ENCODE peak calls at places on chromosomes 12 and 14, in seven cellular contexts. One of them, this sample, is unnamed.

GRCh38 chr14:67358914-67359313 is 690 bp downstream of the ATP6V1D start:
- DNase-seq in retina: no peak
- DNase-seq in T-helper 9 cell: no peak
- DNase-seq in activated CD4-positive, alpha-beta T cell treated with anti-CD3 and anti-CD28 coated beads, Interleukin-2, amount 50 U/mL, for 24 hours: no peak
- DNase-seq in activated CD8-positive, alpha-beta memory T cell treated with anti-CD3 and anti-CD28 coated beads, Interleukin-2, amount 50 U/mL, for 48 hours: no peak
- DNase-seq in HTR-8/SVneo: peak
- DNase-seq in NCI-H146: peak
- DNase-seq in this sample: no peak

GRCh38 chr12:128810182-128811127 is 13.3 kb downstream of the SLC15A4 start:
- DNase-seq in retina: no peak
- DNase-seq in T-helper 9 cell: no peak
- DNase-seq in activated CD4-positive, alpha-beta T cell treated with anti-CD3 and anti-CD28 coated beads, Interleukin-2, amount 50 U/mL, for 24 hours: no peak
- DNase-seq in activated CD8-positive, alpha-beta memory T cell treated with anti-CD3 and anti-CD28 coated beads, Interleukin-2, amount 50 U/mL, for 48 hours: no peak
- DNase-seq in HTR-8/SVneo: no peak
- DNase-seq in NCI-H146: no peak
- DNase-seq in this sample: no peak

GRCh38 chr12:11729008-11729407 is 79.5 kb downstream of the ETV6 start:
- DNase-seq in retina: no peak
- DNase-seq in T-helper 9 cell: no peak
- DNase-seq in activated CD4-positive, alpha-beta T cell treated with anti-CD3 and anti-CD28 coated beads, Interleukin-2, amount 50 U/mL, for 24 hours: no peak
- DNase-seq in activated CD8-positive, alpha-beta memory T cell treated with anti-CD3 and anti-CD28 coated beads, Interleukin-2, amount 50 U/mL, for 48 hours: no peak
- DNase-seq in HTR-8/SVneo: no peak
- DNase-seq in NCI-H146: peak
- DNase-seq in this sample: no peak

GRCh38 chr12:7915911-7916403 is 20.0 kb downstream of the SLC2A3 start:
- DNase-seq in retina: peak
- DNase-seq in T-helper 9 cell: no peak
- DNase-seq in activated CD4-positive, alpha-beta T cell treated with anti-CD3 and anti-CD28 coated beads, Interleukin-2, amount 50 U/mL, for 24 hours: no peak
- DNase-seq in activated CD8-positive, alpha-beta memory T cell treated with anti-CD3 and anti-CD28 coated beads, Interleukin-2, amount 50 U/mL, for 48 hours: peak
- DNase-seq in HTR-8/SVneo: no peak
- DNase-seq in NCI-H146: no peak
- DNase-seq in this sample: no peak

GRCh38 chr12:104025771-104026170 is 24.2 kb downstream of the GLT8D2 start:
- DNase-seq in retina: no peak
- DNase-seq in T-helper 9 cell: no peak
- DNase-seq in activated CD4-positive, alpha-beta T cell treated with anti-CD3 and anti-CD28 coated beads, Interleukin-2, amount 50 U/mL, for 24 hours: no peak
- DNase-seq in activated CD8-positive, alpha-beta memory T cell treated with anti-CD3 and anti-CD28 coated beads, Interleukin-2, amount 50 U/mL, for 48 hours: no peak
- DNase-seq in HTR-8/SVneo: no peak
- DNase-seq in NCI-H146: no peak
- DNase-seq in this sample: no peak

GRCh38 chr14:51185180-51185579 is 54.9 kb upstream of the TMX1 start:
- DNase-seq in retina: no peak
- DNase-seq in T-helper 9 cell: no peak
- DNase-seq in activated CD4-positive, alpha-beta T cell treated with anti-CD3 and anti-CD28 coated beads, Interleukin-2, amount 50 U/mL, for 24 hours: no peak
- DNase-seq in activated CD8-positive, alpha-beta memory T cell treated with anti-CD3 and anti-CD28 coated beads, Interleukin-2, amount 50 U/mL, for 48 hours: no peak
- DNase-seq in HTR-8/SVneo: no peak
- DNase-seq in NCI-H146: no peak
- DNase-seq in this sample: no peak

GRCh38 chr12:95672166-95672565 is 118.4 kb downstream of the NTN4 start:
- DNase-seq in retina: no peak
- DNase-seq in T-helper 9 cell: no peak
- DNase-seq in activated CD4-positive, alpha-beta T cell treated with anti-CD3 and anti-CD28 coated beads, Interleukin-2, amount 50 U/mL, for 24 hours: no peak
- DNase-seq in activated CD8-positive, alpha-beta memory T cell treated with anti-CD3 and anti-CD28 coated beads, Interleukin-2, amount 50 U/mL, for 48 hours: no peak
- DNase-seq in HTR-8/SVneo: no peak
- DNase-seq in NCI-H146: no peak
- DNase-seq in this sample: no peak

GRCh38 chr12:93813181-93813580 is 136.0 kb downstream of the CRADD start:
- DNase-seq in retina: no peak
- DNase-seq in T-helper 9 cell: no peak
- DNase-seq in activated CD4-positive, alpha-beta T cell treated with anti-CD3 and anti-CD28 coated beads, Interleukin-2, amount 50 U/mL, for 24 hours: no peak
- DNase-seq in activated CD8-positive, alpha-beta memory T cell treated with anti-CD3 and anti-CD28 coated beads, Interleukin-2, amount 50 U/mL, for 48 hours: no peak
- DNase-seq in HTR-8/SVneo: no peak
- DNase-seq in NCI-H146: no peak
- DNase-seq in this sample: no peak

GRCh38 chr12:104535383-104535782 is 78.6 kb downstream of the CHST11 start:
- DNase-seq in retina: no peak
- DNase-seq in T-helper 9 cell: no peak
- DNase-seq in activated CD4-positive, alpha-beta T cell treated with anti-CD3 and anti-CD28 coated beads, Interleukin-2, amount 50 U/mL, for 24 hours: no peak
- DNase-seq in activated CD8-positive, alpha-beta memory T cell treated with anti-CD3 and anti-CD28 coated beads, Interleukin-2, amount 50 U/mL, for 48 hours: no peak
- DNase-seq in HTR-8/SVneo: no peak
- DNase-seq in NCI-H146: no peak
- DNase-seq in this sample: no peak

GRCh38 chr12:57208946-57209282 is 7.7 kb upstream of the NXPH4 start:
- DNase-seq in retina: no peak
- DNase-seq in T-helper 9 cell: no peak
- DNase-seq in activated CD4-positive, alpha-beta T cell treated with anti-CD3 and anti-CD28 coated beads, Interleukin-2, amount 50 U/mL, for 24 hours: no peak
- DNase-seq in activated CD8-positive, alpha-beta memory T cell treated with anti-CD3 and anti-CD28 coated beads, Interleukin-2, amount 50 U/mL, for 48 hours: no peak
- DNase-seq in HTR-8/SVneo: no peak
- DNase-seq in NCI-H146: no peak
- DNase-seq in this sample: no peak

GRCh38 chr12:123998344-123998941 is 25.4 kb downstream of the ZNF664 start:
- DNase-seq in retina: no peak
- DNase-seq in T-helper 9 cell: no peak
- DNase-seq in activated CD4-positive, alpha-beta T cell treated with anti-CD3 and anti-CD28 coated beads, Interleukin-2, amount 50 U/mL, for 24 hours: no peak
- DNase-seq in activated CD8-positive, alpha-beta memory T cell treated with anti-CD3 and anti-CD28 coated beads, Interleukin-2, amount 50 U/mL, for 48 hours: no peak
- DNase-seq in HTR-8/SVneo: no peak
- DNase-seq in NCI-H146: no peak
- DNase-seq in this sample: no peak

GRCh38 chr14:24071144-24071697 is at the start of gene CPNE6:
- DNase-seq in retina: no peak
- DNase-seq in T-helper 9 cell: no peak
- DNase-seq in activated CD4-positive, alpha-beta T cell treated with anti-CD3 and anti-CD28 coated beads, Interleukin-2, amount 50 U/mL, for 24 hours: peak
- DNase-seq in activated CD8-positive, alpha-beta memory T cell treated with anti-CD3 and anti-CD28 coated beads, Interleukin-2, amount 50 U/mL, for 48 hours: peak
- DNase-seq in HTR-8/SVneo: no peak
- DNase-seq in NCI-H146: no peak
- DNase-seq in this sample: no peak

GRCh38 chr12:94458882-94459772 is 540 bp downstream of the CEP83 start:
- DNase-seq in retina: no peak
- DNase-seq in T-helper 9 cell: no peak
- DNase-seq in activated CD4-positive, alpha-beta T cell treated with anti-CD3 and anti-CD28 coated beads, Interleukin-2, amount 50 U/mL, for 24 hours: no peak
- DNase-seq in activated CD8-positive, alpha-beta memory T cell treated with anti-CD3 and anti-CD28 coated beads, Interleukin-2, amount 50 U/mL, for 48 hours: no peak
- DNase-seq in HTR-8/SVneo: peak
- DNase-seq in NCI-H146: peak
- DNase-seq in this sample: peak

GRCh38 chr12:57894577-57895292 is 46.6 kb upstream of the ATP23 start:
- DNase-seq in retina: peak
- DNase-seq in T-helper 9 cell: no peak
- DNase-seq in activated CD4-positive, alpha-beta T cell treated with anti-CD3 and anti-CD28 coated beads, Interleukin-2, amount 50 U/mL, for 24 hours: no peak
- DNase-seq in activated CD8-positive, alpha-beta memory T cell treated with anti-CD3 and anti-CD28 coated beads, Interleukin-2, amount 50 U/mL, for 48 hours: no peak
- DNase-seq in HTR-8/SVneo: no peak
- DNase-seq in NCI-H146: peak
- DNase-seq in this sample: no peak

GRCh38 chr12:27618836-27619235 is 77.4 kb upstream of the REP15 start:
- DNase-seq in retina: no peak
- DNase-seq in T-helper 9 cell: no peak
- DNase-seq in activated CD4-positive, alpha-beta T cell treated with anti-CD3 and anti-CD28 coated beads, Interleukin-2, amount 50 U/mL, for 24 hours: no peak
- DNase-seq in activated CD8-positive, alpha-beta memory T cell treated with anti-CD3 and anti-CD28 coated beads, Interleukin-2, amount 50 U/mL, for 48 hours: no peak
- DNase-seq in HTR-8/SVneo: no peak
- DNase-seq in NCI-H146: no peak
- DNase-seq in this sample: no peak

GRCh38 chr14:33679025-33679424 is 271.8 kb downstream of the EGLN3 start:
- DNase-seq in retina: no peak
- DNase-seq in T-helper 9 cell: no peak
- DNase-seq in activated CD4-positive, alpha-beta T cell treated with anti-CD3 and anti-CD28 coated beads, Interleukin-2, amount 50 U/mL, for 24 hours: no peak
- DNase-seq in activated CD8-positive, alpha-beta memory T cell treated with anti-CD3 and anti-CD28 coated beads, Interleukin-2, amount 50 U/mL, for 48 hours: no peak
- DNase-seq in HTR-8/SVneo: no peak
- DNase-seq in NCI-H146: no peak
- DNase-seq in this sample: no peak

GRCh38 chr12:102955926-102956737 is 1.3 kb upstream of the ASCL1 start:
- DNase-seq in retina: peak
- DNase-seq in T-helper 9 cell: no peak
- DNase-seq in activated CD4-positive, alpha-beta T cell treated with anti-CD3 and anti-CD28 coated beads, Interleukin-2, amount 50 U/mL, for 24 hours: no peak
- DNase-seq in activated CD8-positive, alpha-beta memory T cell treated with anti-CD3 and anti-CD28 coated beads, Interleukin-2, amount 50 U/mL, for 48 hours: no peak
- DNase-seq in HTR-8/SVneo: no peak
- DNase-seq in NCI-H146: peak
- DNase-seq in this sample: no peak

GRCh38 chr12:63353559-63353958 is 202.6 kb upstream of the AVPR1A start:
- DNase-seq in retina: no peak
- DNase-seq in T-helper 9 cell: no peak
- DNase-seq in activated CD4-positive, alpha-beta T cell treated with anti-CD3 and anti-CD28 coated beads, Interleukin-2, amount 50 U/mL, for 24 hours: no peak
- DNase-seq in activated CD8-positive, alpha-beta memory T cell treated with anti-CD3 and anti-CD28 coated beads, Interleukin-2, amount 50 U/mL, for 48 hours: no peak
- DNase-seq in HTR-8/SVneo: no peak
- DNase-seq in NCI-H146: peak
- DNase-seq in this sample: no peak

GRCh38 chr12:117098361-117099217 is 627 bp downstream of the TESC start:
- DNase-seq in retina: no peak
- DNase-seq in T-helper 9 cell: peak
- DNase-seq in activated CD4-positive, alpha-beta T cell treated with anti-CD3 and anti-CD28 coated beads, Interleukin-2, amount 50 U/mL, for 24 hours: no peak
- DNase-seq in activated CD8-positive, alpha-beta memory T cell treated with anti-CD3 and anti-CD28 coated beads, Interleukin-2, amount 50 U/mL, for 48 hours: peak
- DNase-seq in HTR-8/SVneo: no peak
- DNase-seq in NCI-H146: peak
- DNase-seq in this sample: no peak

GRCh38 chr14:56310643-56311042 is 192.4 kb downstream of the PELI2 start:
- DNase-seq in retina: no peak
- DNase-seq in T-helper 9 cell: no peak
- DNase-seq in activated CD4-positive, alpha-beta T cell treated with anti-CD3 and anti-CD28 coated beads, Interleukin-2, amount 50 U/mL, for 24 hours: no peak
- DNase-seq in activated CD8-positive, alpha-beta memory T cell treated with anti-CD3 and anti-CD28 coated beads, Interleukin-2, amount 50 U/mL, for 48 hours: no peak
- DNase-seq in HTR-8/SVneo: no peak
- DNase-seq in NCI-H146: no peak
- DNase-seq in this sample: no peak

GRCh38 chr12:46148706-46149463 is 120.0 kb downstream of the SLC38A1 start:
- DNase-seq in retina: no peak
- DNase-seq in T-helper 9 cell: no peak
- DNase-seq in activated CD4-positive, alpha-beta T cell treated with anti-CD3 and anti-CD28 coated beads, Interleukin-2, amount 50 U/mL, for 24 hours: no peak
- DNase-seq in activated CD8-positive, alpha-beta memory T cell treated with anti-CD3 and anti-CD28 coated beads, Interleukin-2, amount 50 U/mL, for 48 hours: no peak
- DNase-seq in HTR-8/SVneo: no peak
- DNase-seq in NCI-H146: no peak
- DNase-seq in this sample: no peak

GRCh38 chr12:108633534-108634224 is at the start of gene SELPLG:
- DNase-seq in retina: no peak
- DNase-seq in T-helper 9 cell: peak
- DNase-seq in activated CD4-positive, alpha-beta T cell treated with anti-CD3 and anti-CD28 coated beads, Interleukin-2, amount 50 U/mL, for 24 hours: peak
- DNase-seq in activated CD8-positive, alpha-beta memory T cell treated with anti-CD3 and anti-CD28 coated beads, Interleukin-2, amount 50 U/mL, for 48 hours: peak
- DNase-seq in HTR-8/SVneo: no peak
- DNase-seq in NCI-H146: no peak
- DNase-seq in this sample: no peak

GRCh38 chr12:65460076-65460475 is 181.6 kb downstream of the MSRB3 start:
- DNase-seq in retina: no peak
- DNase-seq in T-helper 9 cell: no peak
- DNase-seq in activated CD4-positive, alpha-beta T cell treated with anti-CD3 and anti-CD28 coated beads, Interleukin-2, amount 50 U/mL, for 24 hours: no peak
- DNase-seq in activated CD8-positive, alpha-beta memory T cell treated with anti-CD3 and anti-CD28 coated beads, Interleukin-2, amount 50 U/mL, for 48 hours: no peak
- DNase-seq in HTR-8/SVneo: no peak
- DNase-seq in NCI-H146: no peak
- DNase-seq in this sample: no peak

GRCh38 chr12:94689646-94690036 is 39.3 kb upstream of the TMCC3 start:
- DNase-seq in retina: no peak
- DNase-seq in T-helper 9 cell: no peak
- DNase-seq in activated CD4-positive, alpha-beta T cell treated with anti-CD3 and anti-CD28 coated beads, Interleukin-2, amount 50 U/mL, for 24 hours: no peak
- DNase-seq in activated CD8-positive, alpha-beta memory T cell treated with anti-CD3 and anti-CD28 coated beads, Interleukin-2, amount 50 U/mL, for 48 hours: no peak
- DNase-seq in HTR-8/SVneo: no peak
- DNase-seq in NCI-H146: no peak
- DNase-seq in this sample: no peak